ENCODE peak calls at places on chromosomes 3 and 15, in ten cellular contexts. K is colonic mucosa; N is COR-L47; M is SHP77; C is HuH-7.5; U is GM20000; J is NAMALWA; F is NCI-H187 treated with DMSO at 0.1 percent for 48 hours; E is CD8-positive, alpha-beta T cell; O is trophoblast cell. T is an unnamed sample.

GRCh38 chr3:69776289-69776688 is 37.0 kb downstream of the MITF start:
- DNase-seq in M (no peak), O (no peak), J (no peak), U (no peak), F (no peak), K (no peak), C (no peak), E (no peak), N (no peak), T (no peak)

GRCh38 chr3:32901005-32901932 is 50.2 kb upstream of the CCR4 start:
- DNase-seq in C (no peak), E (no peak), N (no peak), J (no peak), K (no peak), M (no peak), F (no peak), O (peak; percentile 88), U (no peak), T (no peak)

GRCh38 chr3:67653425-67654098 is 850 bp downstream of the SUCLG2 start:
- DNase-seq in F (no peak), N (no peak), E (no peak), U (peak; percentile 13), C (peak; percentile 8), J (no peak), O (peak; percentile 24), M (no peak), K (no peak), T (no peak)

GRCh38 chr15:25235391-25235790 is 203.4 kb downstream of the UBE3A start:
- DNase-seq in M (no peak), U (no peak), C (no peak), E (no peak), N (no peak), O (no peak), K (no peak), F (no peak), J (no peak), T (no peak)

GRCh38 chr3:40124918-40125317 is 184.6 kb upstream of the EIF1B start:
- DNase-seq in C (no peak), M (no peak), K (no peak), J (no peak), O (no peak), E (no peak), N (no peak), U (no peak), F (no peak), T (no peak)

GRCh38 chr3:102038477-102039142 is 189.3 kb downstream of the NFKBIZ start:
- DNase-seq in J (peak; percentile 43), O (no peak), M (no peak), C (no peak), F (no peak), E (no peak), U (peak; percentile 50), K (no peak), N (no peak), T (no peak)

GRCh38 chr15:73284073-73284472 is 84.7 kb downstream of the HCN4 start:
- DNase-seq in E (no peak), M (no peak), N (no peak), F (no peak), K (no peak), J (peak; percentile 50), O (peak; percentile 47), U (no peak), C (no peak), T (no peak)

GRCh38 chr15:47673343-47673761 is 44.0 kb upstream of the SEMA6D start:
- DNase-seq in E (no peak), C (no peak), U (no peak), M (peak; percentile 20), N (peak; percentile 44), J (no peak), O (no peak), K (no peak), F (no peak), T (no peak)

GRCh38 chr15:29410342-29410741 is 140.7 kb upstream of the NSMCE3 start:
- DNase-seq in C (no peak), J (no peak), N (no peak), M (no peak), E (no peak), O (peak; percentile 28), U (no peak), F (no peak), K (no peak), T (no peak)

GRCh38 chr3:128505771-128506170 is 12.8 kb upstream of the GATA2 start:
- DNase-seq in C (no peak), K (no peak), M (no peak), E (no peak), J (no peak), O (peak; percentile 71), U (no peak), N (no peak), F (no peak), T (no peak)

GRCh38 chr3:137165117-137165806 is 207.5 kb downstream of the IL20RB start:
- DNase-seq in M (no peak), O (peak; percentile 4), E (no peak), N (no peak), J (no peak), K (no peak), C (no peak), U (no peak), F (no peak), T (no peak)

GRCh38 chr15:26314577-26314976 is 451.4 kb upstream of the ATP10A start:
- DNase-seq in J (no peak), O (no peak), E (no peak), N (no peak), M (no peak), F (no peak), U (no peak), K (no peak), C (no peak), T (no peak)

GRCh38 chr3:183966361-183966791 is 51.3 kb downstream of the ABCC5 start:
- DNase-seq in K (no peak), O (peak; percentile 71), E (no peak), J (no peak), F (no peak), N (no peak), U (no peak), C (no peak), M (no peak), T (peak; percentile 21)

GRCh38 chr3:195209836-195210551 is 61.0 kb downstream of the XXYLT1 start:
- DNase-seq in M (peak; percentile 49), O (no peak), U (no peak), K (peak; percentile 37), E (no peak), N (no peak), F (no peak), C (no peak), J (no peak), T (no peak)

GRCh38 chr3:30655187-30655812 is 48.9 kb downstream of the TGFBR2 start:
- DNase-seq in J (no peak), N (no peak), E (no peak), F (no peak), C (no peak), M (no peak), O (peak; percentile 7), K (no peak), U (peak; percentile 25), T (no peak)

GRCh38 chr3:41681479-41681878 is 280.4 kb downstream of the ULK4 start:
- DNase-seq in U (no peak), J (no peak), O (peak; percentile 94), E (no peak), M (no peak), C (no peak), K (no peak), F (peak; percentile 41), N (peak; percentile 8), T (no peak)

GRCh38 chr3:62567097-62568021 is 194.0 kb upstream of the FEZF2 start:
- DNase-seq in K (peak; percentile 21), N (no peak), U (no peak), M (no peak), C (no peak), F (no peak), O (peak; percentile 24), J (no peak), E (no peak), T (no peak)

GRCh38 chr15:59218710-59219109 is 12.1 kb downstream of the LDHAL6B start:
- DNase-seq in U (no peak), O (no peak), M (no peak), J (no peak), K (no peak), E (no peak), F (no peak), N (no peak), C (no peak), T (no peak)

GRCh38 chr3:66449411-66449931 is 51.4 kb downstream of the LRIG1 start:
- DNase-seq in J (no peak), C (no peak), U (no peak), K (no peak), F (no peak), M (no peak), N (no peak), O (no peak), E (no peak), T (no peak)

T was measured in NCI-H510A.